ENCODE peak calls at places on chromosome 16, in seven cellular contexts. T, U, X, H, V, Y and L are unnamed samples.

GRCh38 chr16:19118938-19119431 is 5.2 kb downstream of the ITPRIPL2 start:
- DNase-seq in V (peak; percentile 48), T (peak; percentile 52), X (no peak), Y (peak; percentile 77), H (peak; percentile 69), U (no peak), L (no peak)

GRCh38 chr16:21161211-21161610 is 2.7 kb downstream of the LDAF1 start:
- DNase-seq in Y (no peak), X (no peak), H (no peak), T (no peak), V (no peak), U (no peak), L (no peak)

GRCh38 chr16:1019234-1019933 is 37.8 kb downstream of the SOX8 start:
- DNase-seq in U (no peak), T (no peak), V (no peak), X (peak; percentile 65), Y (peak; percentile 69), H (peak; percentile 35), L (no peak)

GRCh38 chr16:79089735-79090284 is 510.7 kb downstream of the MAF start:
- DNase-seq in X (no peak), V (no peak), Y (no peak), T (no peak), U (peak; percentile 80), H (peak; percentile 37), L (peak; percentile 93)

GRCh38 chr16:86240716-86241363 is 269.5 kb upstream of the FOXF1 start:
- DNase-seq in H (peak; percentile 0), U (no peak), V (peak; percentile 2), Y (peak; percentile 4), T (no peak), X (no peak), L (no peak)

GRCh38 chr16:11094075-11094593 is 149.8 kb downstream of the CLEC16A start:
- DNase-seq in Y (no peak), H (no peak), T (peak; percentile 48), X (no peak), V (no peak), U (peak; percentile 76), L (peak; percentile 94)

GRCh38 chr16:50183316-50183715 is 30.2 kb downstream of the TENT4B start:
- DNase-seq in T (no peak), U (no peak), Y (no peak), X (no peak), H (no peak), V (no peak), L (no peak)

GRCh38 chr16:80047796-80048649 is 447.5 kb upstream of the MAF start:
- DNase-seq in Y (no peak), T (no peak), U (no peak), V (no peak), X (no peak), H (no peak), L (no peak)

GRCh38 chr16:1506494-1507213 is 13.5 kb downstream of the TELO2 start:
- DNase-seq in H (no peak), T (no peak), U (no peak), V (no peak), Y (no peak), X (no peak), L (no peak)

GRCh38 chr16:22664561-22664997 is 149.4 kb upstream of the HS3ST2 start:
- DNase-seq in V (no peak), T (no peak), Y (peak; percentile 47), U (no peak), X (no peak), H (no peak), L (no peak)

GRCh38 chr16:84247844-84248243 is 8.0 kb upstream of the KCNG4 start:
- DNase-seq in T (no peak), V (no peak), Y (no peak), X (no peak), U (no peak), H (no peak), L (no peak)

GRCh38 chr16:3655791-3656490 is 1.4 kb downstream of the DNASE1 start:
- DNase-seq in T (no peak), H (no peak), Y (no peak), X (no peak), V (no peak), U (no peak), L (no peak)

GRCh38 chr16:81005644-81006471 is 827 bp downstream of the CMC2 start:
- DNase-seq in Y (peak; percentile 76), U (peak; percentile 10), H (no peak), V (peak; percentile 61), X (no peak), T (no peak), L (peak; percentile 43)

GRCh38 chr16:25192096-25192495 is 24.7 kb upstream of the AQP8 start:
- DNase-seq in H (no peak), T (no peak), X (no peak), Y (no peak), U (no peak), V (no peak), L (no peak)

GRCh38 chr16:81738831-81739496 is 40.1 kb upstream of the PLCG2 start:
- DNase-seq in X (peak; percentile 53), U (no peak), T (peak; percentile 70), H (no peak), V (no peak), Y (no peak), L (no peak)

GRCh38 chr16:68235105-68235881 is 634 bp downstream of the ESRP2 start:
- DNase-seq in V (peak; percentile 50), U (no peak), X (no peak), Y (no peak), H (peak; percentile 24), T (no peak), L (no peak)

GRCh38 chr16:84065536-84066132 is 23.0 kb upstream of the SLC38A8 start:
- DNase-seq in H (no peak), X (no peak), V (no peak), U (no peak), T (no peak), Y (no peak), L (peak; percentile 49)

GRCh38 chr16:86410529-86410928 is 99.8 kb upstream of the FOXF1 start:
- DNase-seq in V (no peak), X (no peak), U (no peak), T (no peak), Y (no peak), H (no peak), L (no peak)

GRCh38 chr16:64008131-64008530 is 1113.7 kb downstream of the CDH11 start:
- DNase-seq in X (no peak), T (no peak), V (no peak), H (no peak), U (no peak), Y (no peak), L (no peak)
- TF ChIP-seq CTCF in X (no peak), T (no peak), V (no peak), H (no peak), U (no peak), Y (no peak), L (no peak)

DNA sequence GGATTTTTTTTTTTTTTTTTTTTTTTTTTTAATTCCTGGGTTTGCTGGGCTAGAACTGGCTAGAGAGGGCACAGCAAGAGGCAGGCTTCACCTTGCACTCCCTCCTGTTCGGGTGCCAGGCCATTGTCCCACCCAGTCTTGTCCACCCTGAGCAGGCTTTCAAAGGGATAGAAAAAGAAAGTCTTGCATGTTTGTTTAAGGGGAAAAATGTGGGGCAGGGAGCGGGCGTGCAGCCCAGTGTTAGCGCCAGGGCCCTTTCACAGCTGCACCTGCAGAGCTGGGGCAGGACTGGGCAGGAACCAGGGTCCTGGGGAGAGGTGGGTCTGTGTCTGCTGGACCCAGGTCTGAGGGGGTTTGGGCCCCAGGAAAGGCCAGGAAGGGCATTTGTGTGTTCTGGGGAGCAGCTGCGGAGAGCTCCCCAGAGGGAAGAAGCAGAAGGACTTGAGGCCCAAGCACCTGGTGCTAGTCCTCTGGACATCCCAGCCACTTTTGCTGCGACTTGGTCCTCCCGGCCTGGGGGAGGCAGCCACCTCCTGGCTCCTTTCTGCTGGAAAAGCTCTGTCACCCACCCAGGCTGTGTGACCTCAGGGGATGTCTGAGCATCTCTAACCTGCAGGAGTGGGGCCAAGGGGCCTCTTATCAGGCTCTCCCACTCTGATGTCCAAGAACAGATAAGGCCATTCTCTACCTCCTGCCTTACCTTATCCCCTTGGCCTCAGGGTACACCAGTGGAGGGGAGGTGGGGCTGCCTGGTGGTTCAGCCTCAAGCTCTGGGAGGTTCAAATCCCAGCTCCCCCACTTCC is 44.8 kb downstream of the PSME3IP1 start:
- DNase-seq in Y (no peak), V (no peak), H (no peak), U (no peak), T (no peak), X (no peak), L (no peak)
- H3K4me1 ChIP-seq in Y (peaks cover 51% of the 10 kb centered on the region), V (no peaks in the 10 kb centered on the region), H (no peaks in the 10 kb centered on the region), U (no peaks in the 10 kb centered on the region), T (peaks cover 35% of the 10 kb centered on the region), X (peaks cover 67% of the 10 kb centered on the region), L (peaks cover 23% of the 10 kb centered on the region)

GRCh38 chr16:54651851-54652770 is 278.6 kb upstream of the IRX5 start:
- DNase-seq in U (no peak), V (no peak), H (no peak), X (no peak), Y (no peak), T (peak; percentile 68), L (no peak)

GRCh38 chr16:54655171-54655590 is 275.5 kb upstream of the IRX5 start:
- DNase-seq in U (no peak), X (peak; percentile 29), H (peak; percentile 40), V (no peak), Y (peak; percentile 68), T (peak; percentile 61), L (no peak)

GRCh38 chr16:54654429-54654828 is 276.2 kb upstream of the IRX5 start:
- DNase-seq in T (no peak), V (no peak), H (no peak), Y (no peak), U (no peak), X (no peak), L (no peak)

GRCh38 chr16:54657709-54658102 is 273.0 kb upstream of the IRX5 start:
- DNase-seq in H (no peak), X (no peak), V (no peak), T (no peak), U (no peak), Y (no peak), L (no peak)

DNA sequence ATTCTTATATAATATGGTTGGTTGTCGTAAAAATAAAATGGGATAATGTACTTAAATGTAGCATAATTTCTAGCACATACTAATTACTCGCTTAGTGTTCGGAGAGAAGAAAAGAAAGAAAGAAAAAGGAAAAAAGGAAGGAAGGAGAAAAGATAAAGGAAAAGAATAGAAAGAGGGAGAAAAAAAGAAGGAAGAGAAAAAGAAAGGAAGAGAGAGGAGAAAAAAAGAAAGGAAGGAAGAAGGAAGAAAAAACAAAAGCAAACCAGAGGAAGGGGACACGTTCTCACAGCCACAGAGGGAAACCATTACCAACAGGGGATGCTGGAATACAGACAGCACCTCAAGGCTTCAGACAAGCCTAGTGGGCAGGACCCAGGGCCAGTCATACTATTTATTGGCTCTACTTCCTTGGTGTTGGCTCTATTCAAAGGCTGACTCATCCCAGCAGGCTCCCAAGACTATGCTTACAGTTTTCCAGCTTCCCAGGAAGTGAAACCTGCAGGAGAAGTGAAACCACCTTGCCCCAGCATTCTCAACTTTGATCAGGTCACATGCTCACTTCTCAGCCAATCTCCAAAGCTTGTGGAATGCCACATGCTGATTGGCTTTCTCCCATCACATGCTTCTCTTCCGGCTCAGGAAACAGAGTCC is 273.5 kb upstream of the IRX5 start:
- DNase-seq in H (no peak), U (no peak), V (peak; percentile 64), X (no peak), Y (no peak), T (peak; percentile 49), L (no peak)
- TF ChIP-seq CTCF in H (no peak), U (no peak), V (no peak), X (no peak), Y (no peak), T (no peak), L (no peak)

DNA sequence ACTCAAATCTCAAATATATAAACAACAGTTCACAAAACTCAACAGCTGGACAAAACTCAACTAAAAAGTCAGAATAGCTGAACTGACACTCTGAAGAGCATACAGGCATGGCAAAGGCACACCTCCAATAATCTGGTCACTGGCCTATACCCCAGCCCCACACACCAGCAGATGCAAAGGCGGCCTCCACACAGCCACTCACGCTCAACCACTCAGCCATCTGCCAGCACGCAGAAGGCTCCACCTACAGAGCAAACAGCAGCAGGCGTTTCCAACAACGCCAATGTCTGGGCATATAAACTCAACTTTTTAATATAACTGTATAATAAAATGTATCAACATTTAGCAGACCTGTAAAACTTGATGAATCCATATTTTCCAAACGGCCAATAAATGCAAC is 17.2 kb downstream of the USP7 start:
- DNase-seq in H (no peak), X (no peak), U (no peak), Y (no peak), V (no peak), T (no peak), L (no peak)
- H3K4me1 ChIP-seq in H (peaks cover 7% of the 10 kb centered on the region), X (peaks cover 99% of the 10 kb centered on the region), U (peaks cover 81% of the 10 kb centered on the region), Y (peaks cover 94% of the 10 kb centered on the region), V (peaks cover 9% of the 10 kb centered on the region), T (peaks cover 48% of the 10 kb centered on the region), L (peaks cover 54% of the 10 kb centered on the region)